ENCODE peak calls at places on chromosomes 11 and 22, in ten cellular contexts. D, L, C, O, S, X, A, F, T and R are unnamed samples.

GRCh38 chr22:25770333-25770732 is 28.3 kb downstream of the MYO18B start:
- DNase-seq in D (no peak), L (no peak), C (no peak), O (no peak), S (no peak), X (no peak), A (no peak), F (no peak), T (no peak), R (no peak)

GRCh38 chr22:29031236-29031982 is 30.2 kb downstream of the C22orf31 start:
- DNase-seq in D (peak), L (no peak), C (peak), O (peak), S (no peak), X (no peak), A (peak), F (peak), T (no peak), R (no peak)

GRCh38 chr11:86978247-86978646 is 23.1 kb upstream of the FZD4 start:
- DNase-seq in D (no peak), L (no peak), C (peak), O (peak), S (no peak), X (no peak), A (no peak), F (no peak), T (peak), R (no peak)

GRCh38 chr11:70725272-70725671 is 326.9 kb downstream of the CTTN start:
- DNase-seq in D (no peak), L (no peak), C (no peak), O (no peak), S (no peak), X (no peak), A (no peak), F (no peak), T (no peak), R (no peak)

GRCh38 chr11:12331239-12331874 is 46.0 kb upstream of the PARVA start:
- DNase-seq in D (peak), L (no peak), C (peak), O (peak), S (peak), X (no peak), A (peak), F (peak), T (peak), R (peak)

GRCh38 chr11:115083129-115083823 is 404.9 kb downstream of the NXPE2 start:
- DNase-seq in D (no peak), L (no peak), C (no peak), O (no peak), S (no peak), X (no peak), A (no peak), F (no peak), T (peak), R (no peak)

GRCh38 chr22:19505735-19506126 is 18.5 kb downstream of the CLDN5 start:
- DNase-seq in D (no peak), L (no peak), C (no peak), O (no peak), S (no peak), X (no peak), A (no peak), F (no peak), T (no peak), R (no peak)

GRCh38 chr11:79314906-79315689 is 125.7 kb downstream of the TENM4 start:
- DNase-seq in D (no peak), L (no peak), C (peak), O (no peak), S (no peak), X (no peak), A (no peak), F (peak), T (peak), R (no peak)

GRCh38 chr11:23090659-23091058 is 230.4 kb upstream of the CCDC179 start:
- DNase-seq in D (no peak), L (no peak), C (no peak), O (no peak), S (no peak), X (no peak), A (no peak), F (no peak), T (no peak), R (no peak)

GRCh38 chr11:66547662-66548009 is 933 bp downstream of the ACTN3 start:
- DNase-seq in D (no peak), L (no peak), C (no peak), O (no peak), S (no peak), X (no peak), A (no peak), F (no peak), T (no peak), R (no peak)

GRCh38 chr11:108221981-108222685 is at the start of gene NPAT:
- DNase-seq in D (peak), L (no peak), C (no peak), O (no peak), S (peak), X (no peak), A (no peak), F (no peak), T (no peak), R (no peak)

GRCh38 chr11:82733444-82734119 is at the start of gene FAM181B:
- DNase-seq in D (peak), L (no peak), C (peak), O (peak), S (no peak), X (peak), A (no peak), F (peak), T (peak), R (peak)

GRCh38 chr11:111632798-111633197 is 30.5 kb downstream of the SIK2 start:
- DNase-seq in D (no peak), L (no peak), C (no peak), O (no peak), S (no peak), X (no peak), A (no peak), F (no peak), T (no peak), R (no peak)

GRCh38 chr22:31899661-31900060 is 44.7 kb upstream of the YWHAH start:
- DNase-seq in D (no peak), L (no peak), C (no peak), O (no peak), S (no peak), X (no peak), A (no peak), F (no peak), T (no peak), R (no peak)
- TF ChIP-seq CTCF in D (no peak), L (no peak), C (no peak), O (no peak), S (no peak), X (no peak), A (no peak), F (no peak), T (no peak), R (no peak)

DNA sequence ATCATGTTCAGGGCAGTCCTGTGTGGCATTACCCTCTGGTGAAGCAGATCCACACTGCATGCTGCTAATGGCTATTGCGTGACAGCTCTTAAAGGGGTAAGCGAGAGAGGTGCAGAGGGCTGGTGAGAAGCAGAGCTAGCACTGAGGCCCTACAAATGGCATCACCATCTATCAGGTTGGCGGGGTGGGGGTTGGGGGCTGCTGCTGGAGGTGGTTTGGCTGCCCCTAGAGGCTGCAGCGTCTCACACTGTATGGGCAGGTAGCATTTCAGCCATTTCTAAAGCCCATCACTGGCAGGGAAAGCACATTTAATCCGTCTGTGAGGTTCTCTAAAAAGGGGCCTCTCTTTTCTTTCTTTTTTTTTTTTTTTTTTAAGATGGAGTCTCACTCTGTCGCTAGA is 16.8 kb upstream of the TMA7B start:
- DNase-seq in D (peak), L (no peak), C (no peak), O (no peak), S (no peak), X (no peak), A (no peak), F (no peak), T (no peak), R (no peak)
- TF ChIP-seq CTCF in D (peak), L (no peak), C (no peak), O (no peak), S (no peak), X (peak), A (no peak), F (no peak), T (no peak), R (no peak)

GRCh38 chr11:44728085-44728410 is 1.3 kb downstream of the TSPAN18 start:
- DNase-seq in D (no peak), L (no peak), C (no peak), O (no peak), S (no peak), X (no peak), A (no peak), F (no peak), T (no peak), R (no peak)
- TF ChIP-seq CTCF in D (peak), L (peak), C (no peak), O (no peak), S (no peak), X (no peak), A (no peak), F (no peak), T (no peak), R (no peak)

DNA sequence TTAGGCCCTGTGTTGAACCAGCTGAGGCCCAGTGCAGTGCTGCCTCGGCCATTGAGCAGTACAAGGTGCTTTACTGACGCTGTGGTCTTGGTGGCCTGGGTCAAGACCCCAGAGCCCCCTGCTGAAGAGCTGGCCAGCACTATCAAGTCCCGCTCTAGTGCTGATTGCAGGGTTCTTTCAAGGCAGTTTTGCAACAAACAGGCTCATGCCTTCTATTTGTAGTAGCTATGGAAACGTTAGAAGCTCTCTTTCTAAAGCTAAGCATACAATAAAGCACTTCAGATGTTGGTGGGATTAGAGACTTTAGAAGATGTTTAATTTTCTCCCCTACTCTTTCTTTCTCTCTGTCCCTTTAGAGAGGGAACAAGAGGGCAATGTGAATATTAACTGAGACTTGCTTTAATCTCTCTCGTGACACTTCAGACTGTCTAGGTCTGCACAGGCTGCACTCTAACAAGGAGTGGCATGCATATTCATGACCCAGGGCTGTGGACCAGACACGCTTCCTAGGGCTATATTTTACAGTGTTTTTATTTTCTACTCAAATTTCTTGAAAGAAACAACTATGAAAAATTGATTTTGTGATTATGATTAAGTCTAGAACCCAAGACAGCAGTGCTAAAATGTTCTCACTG is 138.6 kb downstream of the WNT7B start:
- DNase-seq in D (no peak), L (no peak), C (no peak), O (no peak), S (no peak), X (no peak), A (no peak), F (no peak), T (no peak), R (no peak)
- TF ChIP-seq CTCF in D (no peak), L (no peak), C (no peak), O (no peak), S (no peak), X (no peak), A (no peak), F (no peak), T (no peak), R (no peak)